ENCODE peak calls at places on chromosomes 13 and 19, in seven cellular contexts. E is fibroblast of lung; U is naive thymus-derived CD4-positive, alpha-beta T cell; H is heart left ventricle; N is left ventricle myocardium inferior; B is endodermal cell; W is left lung. O is an unnamed sample.

GRCh38 chr19:48749571-48750198 is 2.8 kb downstream of the FUT1 start:
- DNase-seq in E (no peak), U (no peak), H (no peak), N (no peak), B (no peak), W (no peak), O (no peak)

GRCh38 chr19:46394398-46394797 is 19.0 kb downstream of the CCDC8 start:
- DNase-seq in E (peak; percentile 50), U (no peak), H (no peak), N (no peak), B (peak; percentile 42), W (peak; percentile 9), O (no peak)

GRCh38 chr13:31027136-31027535 is 94.7 kb downstream of the TEX26 start:
- DNase-seq in E (no peak), U (no peak), H (no peak), N (no peak), B (no peak), W (no peak), O (no peak)

GRCh38 chr19:2624537-2625091 is 77.9 kb downstream of the GNG7 start:
- DNase-seq in E (no peak), U (no peak), H (peak; percentile 68), N (peak; percentile 74), B (peak; percentile 91), W (peak; percentile 64), O (no peak)

GRCh38 chr13:80141114-80141849 is 199.6 kb downstream of the SPRY2 start:
- DNase-seq in E (peak; percentile 95), U (no peak), H (peak; percentile 71), N (peak; percentile 68), B (peak; percentile 57), W (peak; percentile 39), O (no peak)

GRCh38 chr13:28609936-28610335 is 49.0 kb upstream of the POMP start:
- DNase-seq in E (peak; percentile 48), U (no peak), H (no peak), N (no peak), B (no peak), W (no peak), O (no peak)

GRCh38 chr19:1469936-1470863 is 8.8 kb downstream of the C19orf25 start:
- DNase-seq in E (no peak), U (peak; percentile 62), H (peak; percentile 59), N (peak; percentile 51), B (peak; percentile 92), W (no peak), O (peak; percentile 37)

GRCh38 chr13:113926301-113926761 is 47.5 kb downstream of the C13orf46 start:
- DNase-seq in E (no peak), U (no peak), H (no peak), N (peak; percentile 15), B (no peak), W (no peak), O (no peak)

GRCh38 chr19:44846455-44847143 is 502 bp downstream of the NECTIN2 start:
- DNase-seq in E (peak; percentile 61), U (no peak), H (peak; percentile 51), N (no peak), B (peak; percentile 96), W (peak; percentile 45), O (peak; percentile 7)
- H3K4me1 ChIP-seq in E (peaks cover 7% of the 10 kb centered on the region), U (peaks cover 19% of the 10 kb centered on the region), H (peaks cover 54% of the 10 kb centered on the region), N (peaks cover 70% of the 10 kb centered on the region), B (peaks cover 7% of the 10 kb centered on the region), W (peaks cover 60% of the 10 kb centered on the region), O (no peaks in the 10 kb centered on the region)

GRCh38 chr13:40660270-40660669 is 6.2 kb downstream of the FOXO1 start:
- DNase-seq in E (no peak), U (no peak), H (no peak), N (no peak), B (no peak), W (no peak), O (no peak)

GRCh38 chr13:40657307-40657706 is 9.1 kb downstream of the FOXO1 start:
- DNase-seq in E (no peak), U (no peak), H (no peak), N (no peak), B (no peak), W (no peak), O (no peak)

GRCh38 chr13:40657961-40658360 is 8.5 kb downstream of the FOXO1 start:
- DNase-seq in E (no peak), U (no peak), H (no peak), N (no peak), B (no peak), W (no peak), O (no peak)

GRCh38 chr13:40662866-40663265 is 3.6 kb downstream of the FOXO1 start:
- DNase-seq in E (no peak), U (no peak), H (no peak), N (no peak), B (peak; percentile 73), W (no peak), O (no peak)

DNA sequence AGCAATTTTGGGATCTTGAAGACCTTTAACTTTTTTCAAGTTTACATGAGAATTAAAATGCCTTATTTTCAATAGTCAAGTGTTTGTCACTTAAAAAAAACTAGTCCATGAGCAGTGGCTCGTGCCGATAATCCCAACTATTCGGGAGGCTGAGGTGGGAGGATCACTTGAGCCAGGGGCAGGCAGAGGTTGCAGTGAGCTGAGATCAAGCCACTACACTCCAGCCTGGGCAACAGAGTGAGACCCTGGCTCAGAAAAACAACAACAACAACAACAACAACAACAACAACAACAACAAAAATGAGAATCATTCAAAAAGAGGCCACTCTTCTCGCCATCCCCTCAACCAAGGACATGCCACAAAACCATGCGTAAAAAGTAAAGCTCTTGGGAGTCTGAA is 5.7 kb downstream of the FOXO1 start:
- DNase-seq in E (no peak), U (no peak), H (no peak), N (no peak), B (no peak), W (no peak), O (no peak)
- H3K4me1 ChIP-seq in E (no peaks in the 10 kb centered on the region), U (peaks cover 40% of the 10 kb centered on the region), H (peaks cover 66% of the 10 kb centered on the region), N (peaks cover 91% of the 10 kb centered on the region), B (peaks cover 13% of the 10 kb centered on the region), W (peaks cover 61% of the 10 kb centered on the region), O (peaks cover 24% of the 10 kb centered on the region)

GRCh38 chr19:38840583-38840968 is 9.0 kb upstream of the ECH1 start:
- DNase-seq in E (no peak), U (no peak), H (no peak), N (no peak), B (no peak), W (no peak), O (no peak)
- H3K4me1 ChIP-seq in E (peaks cover 10% of the 10 kb centered on the region), U (peaks cover 37% of the 10 kb centered on the region), H (peaks cover 19% of the 10 kb centered on the region), N (peaks cover 59% of the 10 kb centered on the region), B (no peaks in the 10 kb centered on the region), W (peaks cover 18% of the 10 kb centered on the region), O (peaks cover 27% of the 10 kb centered on the region)

GRCh38 chr19:49800771-49801170 is 12.3 kb downstream of the FUZ start:
- DNase-seq in E (no peak), U (no peak), H (no peak), N (no peak), B (no peak), W (no peak), O (no peak)
- H3K4me1 ChIP-seq in E (peaks cover 4% of the 10 kb centered on the region), U (no peaks in the 10 kb centered on the region), H (peaks cover 13% of the 10 kb centered on the region), N (peaks cover 18% of the 10 kb centered on the region), B (no peaks in the 10 kb centered on the region), W (no peaks in the 10 kb centered on the region), O (no peaks in the 10 kb centered on the region)

GRCh38 chr19:7447648-7448047 is 41.2 kb downstream of the PEX11G start:
- DNase-seq in E (no peak), U (no peak), H (no peak), N (no peak), B (no peak), W (no peak), O (no peak)

GRCh38 chr19:7442423-7442822 is 46.4 kb downstream of the PEX11G start:
- DNase-seq in E (no peak), U (no peak), H (peak; percentile 34), N (peak; percentile 38), B (no peak), W (no peak), O (no peak)

GRCh38 chr19:7441468-7442146 is 47.2 kb downstream of the PEX11G start:
- DNase-seq in E (no peak), U (no peak), H (no peak), N (no peak), B (no peak), W (no peak), O (no peak)

GRCh38 chr19:7444042-7444441 is 44.8 kb downstream of the PEX11G start:
- DNase-seq in E (no peak), U (no peak), H (no peak), N (no peak), B (peak; percentile 48), W (no peak), O (no peak)

DNA sequence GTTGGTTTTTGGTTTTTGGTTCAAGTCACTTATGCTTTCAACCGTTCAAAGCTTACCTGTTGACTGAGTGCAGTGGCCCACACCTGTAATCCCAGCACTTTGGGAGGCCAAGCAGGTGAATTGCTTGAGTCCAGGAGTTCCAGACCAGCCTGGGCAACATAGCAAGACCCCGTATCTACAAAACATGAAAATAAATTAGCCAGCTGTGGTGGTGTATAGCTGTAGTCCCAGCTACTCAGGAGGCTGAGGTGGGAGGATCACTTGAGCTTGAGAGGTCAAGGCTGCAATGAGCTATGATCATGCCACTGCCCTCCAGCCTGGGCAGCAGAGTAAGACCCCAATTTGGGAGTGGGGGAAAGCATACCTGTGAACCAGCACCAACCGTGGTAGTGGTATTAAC is 43.7 kb downstream of the PEX11G start:
- DNase-seq in E (no peak), U (no peak), H (no peak), N (no peak), B (no peak), W (no peak), O (no peak)
- H3K4me1 ChIP-seq in E (no peaks in the 10 kb centered on the region), U (no peaks in the 10 kb centered on the region), H (no peaks in the 10 kb centered on the region), N (peaks cover 6% of the 10 kb centered on the region), B (no peaks in the 10 kb centered on the region), W (no peaks in the 10 kb centered on the region), O (no peaks in the 10 kb centered on the region)

DNA sequence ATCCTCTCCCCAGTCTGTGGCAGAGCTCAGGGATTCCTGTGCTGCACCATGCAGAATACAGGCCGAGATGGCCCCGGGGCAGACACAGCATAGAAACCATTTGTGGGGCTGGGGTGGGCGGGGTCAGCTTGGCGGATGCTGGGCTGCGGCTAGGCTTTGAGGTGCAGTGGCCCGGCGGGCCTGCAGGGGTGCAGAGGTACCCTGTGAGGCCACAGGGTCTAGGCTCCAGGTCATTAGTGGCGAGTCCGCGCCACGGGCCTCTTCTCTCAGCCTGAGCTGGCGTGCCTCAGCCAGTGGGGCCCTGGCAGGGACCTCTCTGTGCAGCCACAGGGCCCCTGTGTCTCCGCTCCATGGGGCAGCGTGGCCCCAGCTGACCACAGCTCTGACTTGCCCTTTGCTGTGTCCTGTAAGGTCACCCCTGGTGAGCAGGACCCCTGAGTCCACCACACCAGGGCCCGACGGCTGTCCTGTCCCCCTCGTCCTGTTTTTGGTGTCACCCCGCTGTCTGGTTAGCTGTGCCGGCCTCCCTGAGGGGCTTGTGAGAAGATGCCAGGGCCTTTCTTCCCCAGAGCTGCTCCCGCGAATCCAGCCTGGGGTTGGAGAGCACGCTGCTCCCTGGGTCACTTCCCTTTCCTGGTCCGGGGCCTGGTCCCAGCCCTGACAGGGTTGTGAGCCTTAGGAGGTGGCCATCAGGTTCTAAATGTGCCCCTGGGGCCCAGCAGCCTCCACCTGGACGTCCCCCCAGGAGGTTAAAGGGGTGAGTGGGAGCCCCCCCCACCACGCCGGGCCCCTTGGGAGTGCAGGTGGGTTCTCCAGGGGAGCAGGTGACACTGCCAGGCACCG is 12.1 kb downstream of the KDM4B start:
- DNase-seq in E (no peak), U (no peak), H (no peak), N (no peak), B (peak; percentile 74), W (no peak), O (no peak)
- H3K4me1 ChIP-seq in E (peaks cover 23% of the 10 kb centered on the region), U (no peaks in the 10 kb centered on the region), H (peaks cover 65% of the 10 kb centered on the region), N (peaks cover 82% of the 10 kb centered on the region), B (no peaks in the 10 kb centered on the region), W (peaks cover 70% of the 10 kb centered on the region), O (peaks cover 5% of the 10 kb centered on the region)

O was measured in foreskin keratinocyte.